ENCODE peak calls at places on chromosomes 5 and 9, in six cellular contexts. One of them, this sample, is unnamed.
A peak's percentile ranks its signal among the peaks of the same experiment; 100 is the strongest.

GRCh38 chr9:437066-438015 is 222.7 kb downstream of the DOCK8 start:
- DNase-seq in activated CD4-positive, alpha-beta T cell treated with anti-CD3 and anti-CD28 coated beads, Interleukin-2, amount 50 U/mL, for 1 hour: no peak
- DNase-seq in HFFc6: peak; percentile 73
- DNase-seq in stimulated activated CD4-positive, alpha-beta T cell treated with anti-CD3 and anti-CD28 coated beads, TNF-alpha, amount 100 ng/mL, for 24 hours: no peak
- DNase-seq in EH: peak; percentile 42
- DNase-seq in ovary: no peak
- DNase-seq in this sample: no peak

GRCh38 chr9:16119861-16120641 is 567.2 kb downstream of the CCDC171 start:
- DNase-seq in activated CD4-positive, alpha-beta T cell treated with anti-CD3 and anti-CD28 coated beads, Interleukin-2, amount 50 U/mL, for 1 hour: no peak
- DNase-seq in HFFc6: peak; percentile 41
- DNase-seq in stimulated activated CD4-positive, alpha-beta T cell treated with anti-CD3 and anti-CD28 coated beads, TNF-alpha, amount 100 ng/mL, for 24 hours: no peak
- DNase-seq in EH: peak; percentile 83
- DNase-seq in ovary: no peak
- DNase-seq in this sample: no peak

GRCh38 chr9:134297082-134297415 is 29.2 kb upstream of the RXRA start:
- DNase-seq in activated CD4-positive, alpha-beta T cell treated with anti-CD3 and anti-CD28 coated beads, Interleukin-2, amount 50 U/mL, for 1 hour: no peak
- DNase-seq in HFFc6: no peak
- DNase-seq in stimulated activated CD4-positive, alpha-beta T cell treated with anti-CD3 and anti-CD28 coated beads, TNF-alpha, amount 100 ng/mL, for 24 hours: no peak
- DNase-seq in EH: no peak
- DNase-seq in ovary: no peak
- DNase-seq in this sample: no peak

GRCh38 chr9:131969469-131969989 is 110.1 kb downstream of the MED27 start:
- DNase-seq in activated CD4-positive, alpha-beta T cell treated with anti-CD3 and anti-CD28 coated beads, Interleukin-2, amount 50 U/mL, for 1 hour: no peak
- DNase-seq in HFFc6: no peak
- DNase-seq in stimulated activated CD4-positive, alpha-beta T cell treated with anti-CD3 and anti-CD28 coated beads, TNF-alpha, amount 100 ng/mL, for 24 hours: no peak
- DNase-seq in EH: no peak
- DNase-seq in ovary: no peak
- DNase-seq in this sample: no peak

GRCh38 chr9:125378778-125379177 is 117.2 kb downstream of the GAPVD1 start:
- DNase-seq in activated CD4-positive, alpha-beta T cell treated with anti-CD3 and anti-CD28 coated beads, Interleukin-2, amount 50 U/mL, for 1 hour: no peak
- DNase-seq in HFFc6: no peak
- DNase-seq in stimulated activated CD4-positive, alpha-beta T cell treated with anti-CD3 and anti-CD28 coated beads, TNF-alpha, amount 100 ng/mL, for 24 hours: no peak
- DNase-seq in EH: no peak
- DNase-seq in ovary: no peak
- DNase-seq in this sample: no peak

GRCh38 chr5:106964102-106964501 is 706.6 kb downstream of the EFNA5 start:
- DNase-seq in activated CD4-positive, alpha-beta T cell treated with anti-CD3 and anti-CD28 coated beads, Interleukin-2, amount 50 U/mL, for 1 hour: no peak
- DNase-seq in HFFc6: no peak
- DNase-seq in stimulated activated CD4-positive, alpha-beta T cell treated with anti-CD3 and anti-CD28 coated beads, TNF-alpha, amount 100 ng/mL, for 24 hours: no peak
- DNase-seq in EH: no peak
- DNase-seq in ovary: no peak
- DNase-seq in this sample: no peak

GRCh38 chr9:72596451-72597180 is 75.2 kb downstream of the TMC1 start:
- DNase-seq in activated CD4-positive, alpha-beta T cell treated with anti-CD3 and anti-CD28 coated beads, Interleukin-2, amount 50 U/mL, for 1 hour: no peak
- DNase-seq in HFFc6: no peak
- DNase-seq in stimulated activated CD4-positive, alpha-beta T cell treated with anti-CD3 and anti-CD28 coated beads, TNF-alpha, amount 100 ng/mL, for 24 hours: no peak
- DNase-seq in EH: peak; percentile 87
- DNase-seq in ovary: no peak
- DNase-seq in this sample: no peak

GRCh38 chr5:154092356-154092755 is 53.6 kb downstream of the MFAP3 start:
- DNase-seq in activated CD4-positive, alpha-beta T cell treated with anti-CD3 and anti-CD28 coated beads, Interleukin-2, amount 50 U/mL, for 1 hour: no peak
- DNase-seq in HFFc6: peak; percentile 45
- DNase-seq in stimulated activated CD4-positive, alpha-beta T cell treated with anti-CD3 and anti-CD28 coated beads, TNF-alpha, amount 100 ng/mL, for 24 hours: no peak
- DNase-seq in EH: peak; percentile 65
- DNase-seq in ovary: no peak
- DNase-seq in this sample: no peak

GRCh38 chr5:106423109-106423897 is 1247.4 kb downstream of the EFNA5 start:
- DNase-seq in activated CD4-positive, alpha-beta T cell treated with anti-CD3 and anti-CD28 coated beads, Interleukin-2, amount 50 U/mL, for 1 hour: no peak
- DNase-seq in HFFc6: no peak
- DNase-seq in stimulated activated CD4-positive, alpha-beta T cell treated with anti-CD3 and anti-CD28 coated beads, TNF-alpha, amount 100 ng/mL, for 24 hours: no peak
- DNase-seq in EH: no peak
- DNase-seq in ovary: no peak
- DNase-seq in this sample: no peak

GRCh38 chr9:79308012-79308411 is 263.8 kb upstream of the TLE4 start:
- DNase-seq in activated CD4-positive, alpha-beta T cell treated with anti-CD3 and anti-CD28 coated beads, Interleukin-2, amount 50 U/mL, for 1 hour: no peak
- DNase-seq in HFFc6: no peak
- DNase-seq in stimulated activated CD4-positive, alpha-beta T cell treated with anti-CD3 and anti-CD28 coated beads, TNF-alpha, amount 100 ng/mL, for 24 hours: no peak
- DNase-seq in EH: peak; percentile 20
- DNase-seq in ovary: no peak
- DNase-seq in this sample: no peak

GRCh38 chr5:5327126-5327525 is 95.4 kb upstream of the ICE1 start:
- DNase-seq in activated CD4-positive, alpha-beta T cell treated with anti-CD3 and anti-CD28 coated beads, Interleukin-2, amount 50 U/mL, for 1 hour: no peak
- DNase-seq in HFFc6: no peak
- DNase-seq in stimulated activated CD4-positive, alpha-beta T cell treated with anti-CD3 and anti-CD28 coated beads, TNF-alpha, amount 100 ng/mL, for 24 hours: no peak
- DNase-seq in EH: no peak
- DNase-seq in ovary: no peak
- DNase-seq in this sample: no peak

GRCh38 chr5:15023846-15024245 is 152.3 kb upstream of the ANKH start:
- DNase-seq in activated CD4-positive, alpha-beta T cell treated with anti-CD3 and anti-CD28 coated beads, Interleukin-2, amount 50 U/mL, for 1 hour: no peak
- DNase-seq in HFFc6: peak; percentile 28
- DNase-seq in stimulated activated CD4-positive, alpha-beta T cell treated with anti-CD3 and anti-CD28 coated beads, TNF-alpha, amount 100 ng/mL, for 24 hours: no peak
- DNase-seq in EH: peak; percentile 14
- DNase-seq in ovary: no peak
- DNase-seq in this sample: no peak

GRCh38 chr9:104961238-104961637 is 33.3 kb upstream of the ABCA1 start:
- DNase-seq in activated CD4-positive, alpha-beta T cell treated with anti-CD3 and anti-CD28 coated beads, Interleukin-2, amount 50 U/mL, for 1 hour: peak; percentile 22
- DNase-seq in HFFc6: peak; percentile 13
- DNase-seq in stimulated activated CD4-positive, alpha-beta T cell treated with anti-CD3 and anti-CD28 coated beads, TNF-alpha, amount 100 ng/mL, for 24 hours: peak; percentile 36
- DNase-seq in EH: peak; percentile 65
- DNase-seq in ovary: no peak
- DNase-seq in this sample: peak; percentile 26